ENCODE peak calls at places on chromosome 22, in ten cellular contexts. N, K, D, U, L, J, O, Z, W and T are unnamed samples.

GRCh38 chr22:41260871-41261270 is 20.1 kb upstream of the CHADL start:
- DNase-seq in U (no peak), D (no peak), O (no peak), W (no peak), L (no peak), Z (no peak), J (no peak), N (no peak), K (no peak), T (no peak)

GRCh38 chr22:20429254-20430100 is 8.1 kb downstream of the SCARF2 start:
- DNase-seq in K (no peak), D (no peak), J (no peak), N (no peak), U (peak; percentile 82), W (no peak), Z (peak; percentile 88), O (peak; percentile 91), L (peak; percentile 96), T (no peak)

GRCh38 chr22:31279821-31280496 is 12.3 kb downstream of the PIK3IP1 start:
- DNase-seq in W (no peak), L (no peak), N (no peak), Z (no peak), O (no peak), J (no peak), D (no peak), U (no peak), K (no peak), T (peak; percentile 36)

GRCh38 chr22:33247758-33248157 is 189.6 kb upstream of the SYN3 start:
- DNase-seq in K (no peak), O (no peak), W (peak; percentile 13), D (no peak), U (no peak), Z (peak; percentile 18), L (no peak), J (peak; percentile 70), N (no peak), T (no peak)

GRCh38 chr22:49954991-49955580 is 5.5 kb upstream of the PIM3 start:
- DNase-seq in J (no peak), Z (no peak), U (no peak), L (no peak), N (no peak), K (no peak), O (no peak), W (no peak), D (no peak), T (no peak)

GRCh38 chr22:41576877-41577276 is 12.8 kb downstream of the PMM1 start:
- DNase-seq in U (no peak), L (peak; percentile 94), J (peak; percentile 45), N (peak; percentile 75), K (peak; percentile 25), W (peak; percentile 45), Z (peak; percentile 66), D (no peak), O (peak; percentile 40), T (peak; percentile 66)

GRCh38 chr22:42692239-42693054 is 28.2 kb downstream of the A4GALT start:
- DNase-seq in O (no peak), U (no peak), L (peak; percentile 69), K (no peak), J (no peak), D (no peak), W (no peak), Z (peak; percentile 74), N (no peak), T (no peak)

GRCh38 chr22:39396156-39396796 is 3.3 kb upstream of the TAB1 start:
- DNase-seq in Z (no peak), K (no peak), D (no peak), O (no peak), L (no peak), U (no peak), W (peak; percentile 6), N (peak; percentile 35), J (no peak), T (no peak)

GRCh38 chr22:46010951-46011626 is 34.1 kb upstream of the WNT7B start:
- DNase-seq in J (no peak), W (no peak), O (no peak), U (no peak), Z (no peak), D (no peak), K (peak; percentile 87), L (no peak), N (no peak), T (no peak)

GRCh38 chr22:48719978-48720661 is 1107.6 kb downstream of the BRD1 start:
- DNase-seq in U (no peak), N (no peak), Z (no peak), L (peak; percentile 83), K (no peak), D (no peak), J (no peak), O (no peak), W (no peak), T (no peak)

GRCh38 chr22:46030241-46030880 is 53.4 kb upstream of the WNT7B start:
- DNase-seq in W (no peak), D (no peak), L (peak; percentile 38), K (no peak), N (no peak), Z (no peak), O (no peak), U (no peak), J (no peak), T (no peak)

GRCh38 chr22:26952654-26953379 is 295.4 kb downstream of the MIAT start:
- DNase-seq in J (no peak), K (no peak), D (no peak), Z (no peak), O (no peak), W (no peak), L (peak; percentile 75), N (no peak), U (no peak), T (no peak)

GRCh38 chr22:30859714-30860095 is 108.9 kb downstream of the MORC2 start:
- DNase-seq in J (no peak), D (no peak), Z (no peak), L (no peak), O (no peak), N (no peak), U (no peak), W (no peak), K (no peak), T (no peak)

GRCh38 chr22:31173386-31174145 is 13.6 kb downstream of the RNF185 start:
- DNase-seq in W (peak; percentile 87), L (no peak), Z (no peak), U (peak; percentile 3), D (no peak), K (no peak), N (peak; percentile 95), O (no peak), J (peak; percentile 77), T (peak; percentile 89)

GRCh38 chr22:29633514-29634312 is 30.3 kb downstream of the NF2 start:
- DNase-seq in O (no peak), L (no peak), W (peak; percentile 56), N (peak; percentile 55), U (no peak), K (no peak), J (peak; percentile 41), D (no peak), Z (no peak), T (peak; percentile 30)

GRCh38 chr22:44326549-44326881 is 13.8 kb upstream of the SHISAL1 start:
- DNase-seq in W (no peak), K (no peak), D (no peak), J (no peak), U (no peak), L (no peak), O (no peak), N (no peak), Z (no peak), T (no peak)

GRCh38 chr22:46115755-46116490 is 34.4 kb upstream of the PPARA start:
- DNase-seq in W (no peak), L (no peak), O (no peak), Z (no peak), N (no peak), J (no peak), D (no peak), U (no peak), K (no peak), T (no peak)

GRCh38 chr22:28670153-28670552 is 9.5 kb downstream of the TTC28 start:
- DNase-seq in K (no peak), Z (no peak), L (no peak), W (no peak), O (no peak), N (no peak), J (no peak), U (no peak), D (no peak), T (no peak)

GRCh38 chr22:48099251-48099650 is 1336.8 kb downstream of the TBC1D22A start:
- DNase-seq in O (no peak), Z (no peak), L (peak; percentile 36), K (no peak), W (no peak), J (no peak), D (no peak), U (no peak), N (no peak), T (no peak)

GRCh38 chr22:23752090-23752691 is 1.3 kb upstream of the ZNF70 start:
- DNase-seq in J (no peak), N (no peak), W (no peak), Z (no peak), O (no peak), D (no peak), K (no peak), L (no peak), U (no peak), T (no peak)

GRCh38 chr22:48592488-48592887 is 1235.2 kb downstream of the BRD1 start:
- DNase-seq in Z (no peak), W (peak; percentile 1), K (no peak), U (no peak), N (no peak), D (no peak), J (no peak), O (no peak), L (no peak), T (no peak)

GRCh38 chr22:50262460-50262911 is 1.0 kb upstream of the MAPK12 start:
- DNase-seq in U (no peak), D (no peak), O (no peak), W (peak; percentile 55), Z (no peak), J (no peak), N (peak; percentile 53), K (no peak), L (no peak), T (peak; percentile 64)

GRCh38 chr22:17968126-17968525 is 56.2 kb downstream of the MICAL3 start:
- DNase-seq in D (peak; percentile 80), W (no peak), J (no peak), L (no peak), K (no peak), Z (no peak), U (no peak), O (no peak), N (no peak), T (no peak)

GRCh38 chr22:20156611-20157415 is 6.0 kb upstream of the CCDC188 start:
- DNase-seq in K (peak; percentile 80), L (peak; percentile 97), U (peak; percentile 93), J (peak; percentile 81), Z (peak; percentile 98), W (peak; percentile 48), O (peak; percentile 86), D (peak; percentile 60), N (peak; percentile 76), T (peak; percentile 73)

GRCh38 chr22:18110194-18110943 is at the start of gene TUBA8:
- DNase-seq in O (no peak), U (peak; percentile 40), L (peak; percentile 81), W (peak; percentile 46), D (no peak), J (peak; percentile 15), Z (peak; percentile 39), N (peak; percentile 42), K (no peak), T (peak; percentile 40)